ENCODE peak calls at places on chromosomes 11 and 22, in five cellular contexts. C is A549, W is H1, V is K562, S is HepG2. B is an unnamed sample.

GRCh38 chr11:124717786-124718634 is 21.7 kb upstream of the NRGN start:
- DNase-seq in W (no peak), C (no peak), V (no peak), S (peak), B (no peak)

GRCh38 chr11:34614334-34615113 is 6.4 kb upstream of the EHF start:
- DNase-seq in C (no peak), S (no peak), V (no peak), W (no peak), B (no peak)

GRCh38 chr11:126488591-126489370 is 133.3 kb downstream of the ST3GAL4 start:
- DNase-seq in V (no peak), W (no peak), S (no peak), C (no peak), B (no peak)

GRCh38 chr11:124892750-124893454 is 4.8 kb downstream of the ROBO4 start:
- DNase-seq in V (no peak), W (no peak), S (no peak), C (no peak), B (no peak)

GRCh38 chr22:39363751-39364484 is 14.1 kb downstream of the SYNGR1 start:
- DNase-seq in V (peak), W (no peak), C (no peak), S (no peak), B (no peak)

GRCh38 chr11:14357843-14358728 is 897 bp downstream of the RRAS2 start:
- DNase-seq in W (no peak), V (peak), C (peak), S (peak), B (no peak)

GRCh38 chr22:50057868-50058311 is at the start of gene TTLL8:
- DNase-seq in C (no peak), V (no peak), W (no peak), S (no peak), B (no peak)

GRCh38 chr11:3810446-3810845 is 2.1 kb downstream of the PGAP2 start:
- DNase-seq in S (no peak), V (no peak), C (no peak), W (no peak), B (no peak)

GRCh38 chr11:3231851-3232744 is at the start of gene MRGPRE:
- DNase-seq in W (no peak), V (peak), S (no peak), C (no peak), B (no peak)

GRCh38 chr11:73228268-73229134 is 10.4 kb downstream of the P2RY2 start:
- DNase-seq in V (no peak), W (no peak), C (no peak), S (no peak), B (no peak)
- TF ChIP-seq HDAC2 in V (no peak), W (no peak), C (no peak), S (no peak), B (no peak)

DNA sequence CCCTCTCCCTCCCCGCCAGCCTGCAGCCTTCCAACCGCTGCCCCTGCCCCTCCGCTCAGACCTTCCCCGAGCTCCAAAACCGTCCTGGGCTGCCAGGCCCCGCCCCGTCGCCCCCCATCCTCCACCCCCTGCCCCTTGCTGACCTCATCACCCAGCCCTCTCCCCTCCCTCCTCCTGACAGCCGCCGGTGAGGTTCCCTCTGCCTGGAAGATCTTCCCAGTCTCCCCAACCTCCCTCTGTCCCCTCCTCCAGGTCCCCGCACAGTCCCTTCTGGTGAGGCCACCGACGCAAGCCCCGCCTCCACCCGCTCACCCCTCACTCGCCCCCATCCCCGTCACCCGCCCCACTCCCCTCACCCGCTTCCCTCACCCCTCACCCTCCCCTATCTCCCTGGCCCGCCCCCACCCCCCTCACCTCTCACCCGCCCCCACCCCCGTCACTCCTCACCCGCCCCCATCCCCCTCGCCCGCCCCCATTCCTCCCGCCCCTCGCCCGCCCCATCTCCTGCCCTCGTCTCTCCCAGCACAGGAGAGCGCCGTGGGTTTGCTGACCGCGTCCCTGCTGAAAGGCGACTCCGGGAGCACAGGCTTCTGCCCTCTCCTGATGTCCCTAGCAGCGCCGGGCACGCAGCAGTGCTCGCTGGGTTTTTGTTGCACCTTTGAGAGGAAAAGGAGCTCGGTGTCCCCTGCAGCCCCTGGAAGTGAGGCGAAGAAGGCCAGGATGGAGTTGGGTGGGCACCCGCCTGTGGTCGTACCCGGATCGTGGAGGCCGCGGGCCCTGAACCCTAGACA is 16.4 kb upstream of the UPK3A start:
- DNase-seq in V (no peak), S (no peak), C (peak), W (peak), B (no peak)
- TF ChIP-seq HDAC2 in V (no peak), S (no peak), C (no peak), W (no peak), B (no peak)

DNA sequence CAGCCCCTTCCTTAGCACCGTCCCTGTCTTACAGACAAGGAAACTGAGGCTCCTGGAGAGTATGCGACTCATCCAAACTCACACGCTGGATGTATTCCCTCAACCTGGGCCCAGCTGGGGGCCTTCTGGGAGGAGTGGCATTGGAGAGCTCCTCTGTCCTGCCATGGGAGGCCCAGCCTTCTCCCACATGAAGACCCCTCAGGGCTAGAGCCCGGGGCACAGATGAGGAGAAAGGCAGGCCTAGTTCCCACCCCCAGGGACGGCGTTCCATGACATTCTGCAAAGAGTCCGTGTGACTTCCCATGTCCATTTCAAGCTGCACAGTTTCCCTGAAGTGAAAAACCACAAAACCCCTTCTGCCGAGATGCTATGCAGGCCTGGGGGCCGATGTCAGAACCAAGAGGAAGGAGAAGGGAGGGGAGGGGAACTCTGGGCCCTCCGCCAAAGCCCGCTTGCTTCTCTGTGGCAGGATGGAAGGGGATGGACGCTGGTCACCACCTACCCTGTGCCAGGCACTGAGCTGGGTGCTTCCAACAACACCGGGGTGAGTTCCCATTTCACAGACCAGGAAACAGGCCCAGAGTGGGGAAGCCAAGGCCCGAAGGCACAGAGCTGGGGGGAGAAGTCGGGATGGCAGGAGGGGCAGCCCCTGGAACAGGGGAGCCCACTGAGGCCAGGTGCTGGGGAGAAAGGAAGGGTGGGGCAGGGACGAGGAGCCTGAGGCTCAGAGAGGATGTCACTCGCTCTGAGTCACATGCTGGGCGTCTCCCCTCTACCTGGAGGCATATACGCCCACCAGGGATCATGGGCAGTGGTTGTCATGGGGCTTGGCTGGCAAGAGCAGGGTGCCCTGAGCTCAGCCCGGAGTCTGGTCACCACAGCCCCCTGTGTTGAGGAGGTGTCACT is 15.7 kb downstream of the RAC2 start:
- DNase-seq in S (no peak), V (no peak), C (no peak), W (no peak), B (no peak)
- TF ChIP-seq HDAC2 in S (no peak), V (no peak), C (no peak), W (no peak), B (no peak)

DNA sequence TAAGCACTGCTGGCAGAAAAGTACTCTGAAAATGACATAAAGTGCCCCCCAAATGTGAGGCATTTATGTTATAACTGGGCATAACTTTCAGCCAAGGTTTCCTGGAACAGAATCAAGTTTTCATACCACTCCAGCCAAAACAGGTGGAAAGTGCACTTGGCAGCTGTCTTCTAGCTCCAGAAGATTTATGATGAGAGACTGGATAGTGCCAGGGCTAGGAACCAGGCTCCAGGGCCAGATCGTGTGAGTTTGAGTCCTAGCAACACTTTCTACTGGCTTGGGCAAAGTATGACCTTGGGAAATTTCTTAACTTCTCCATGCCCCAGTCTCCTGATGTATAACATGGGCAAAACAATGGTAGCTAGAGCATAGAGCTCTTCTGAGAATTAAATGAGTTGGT is 339.1 kb downstream of the TENM4 start:
- DNase-seq in V (no peak), S (no peak), C (no peak), W (no peak), B (no peak)
- TF ChIP-seq HDAC2 in V (no peak), S (no peak), C (no peak), W (no peak), B (no peak)

B was measured in GM12878.